ENCODE peak calls at places on chromosome 18, in six cellular contexts. One of them, this sample, is unnamed.

GRCh38 chr18:45825258-45825744 is at the start of gene SIGLEC15:
- DNase-seq in A549: no peak
- DNase-seq in endodermal cell: no peak
- DNase-seq in tibial artery: no peak
- DNase-seq in pancreas: no peak
- DNase-seq in PC-9: no peak
- DNase-seq in this sample: no peak

GRCh38 chr18:61825386-61825785 is 67.4 kb downstream of the RNF152 start:
- DNase-seq in tibial artery: no peak
- DNase-seq in A549: no peak
- DNase-seq in endodermal cell: no peak
- DNase-seq in PC-9: no peak
- DNase-seq in pancreas: no peak
- DNase-seq in this sample: no peak

GRCh38 chr18:25503567-25504081 is 151.7 kb upstream of the ZNF521 start:
- DNase-seq in endodermal cell: peak; percentile 73
- DNase-seq in tibial artery: peak; percentile 71
- DNase-seq in PC-9: no peak
- DNase-seq in A549: peak; percentile 27
- DNase-seq in pancreas: no peak
- DNase-seq in this sample: peak; percentile 3

GRCh38 chr18:36028859-36029258 is 38.5 kb downstream of the RPRD1A start:
- DNase-seq in pancreas: peak; percentile 14
- DNase-seq in tibial artery: no peak
- DNase-seq in PC-9: no peak
- DNase-seq in endodermal cell: no peak
- DNase-seq in A549: no peak
- DNase-seq in this sample: no peak

GRCh38 chr18:48186084-48186798 is 222.9 kb downstream of the ZBTB7C start:
- DNase-seq in A549: no peak
- DNase-seq in tibial artery: no peak
- DNase-seq in PC-9: peak; percentile 83
- DNase-seq in pancreas: no peak
- DNase-seq in endodermal cell: no peak
- DNase-seq in this sample: no peak

GRCh38 chr18:71707400-71707799 is 836.7 kb downstream of the CBLN2 start:
- DNase-seq in PC-9: no peak
- DNase-seq in tibial artery: no peak
- DNase-seq in pancreas: no peak
- DNase-seq in A549: no peak
- DNase-seq in endodermal cell: peak; percentile 69
- DNase-seq in this sample: no peak

GRCh38 chr18:48663931-48664847 is 125.4 kb downstream of the CTIF start:
- DNase-seq in pancreas: peak; percentile 85
- DNase-seq in A549: peak; percentile 39
- DNase-seq in PC-9: no peak
- DNase-seq in tibial artery: peak; percentile 52
- DNase-seq in endodermal cell: peak; percentile 97
- DNase-seq in this sample: no peak

GRCh38 chr18:36692909-36693308 is 135.9 kb downstream of the TPGS2 start:
- DNase-seq in A549: no peak
- DNase-seq in tibial artery: no peak
- DNase-seq in endodermal cell: no peak
- DNase-seq in PC-9: no peak
- DNase-seq in pancreas: no peak
- DNase-seq in this sample: no peak

GRCh38 chr18:78902795-78903435 is 76.7 kb upstream of the SALL3 start:
- DNase-seq in A549: no peak
- DNase-seq in pancreas: no peak
- DNase-seq in PC-9: no peak
- DNase-seq in endodermal cell: peak; percentile 33
- DNase-seq in tibial artery: no peak
- DNase-seq in this sample: no peak

GRCh38 chr18:43588838-43589237 is 311.5 kb upstream of the SYT4 start:
- DNase-seq in pancreas: peak; percentile 41
- DNase-seq in endodermal cell: no peak
- DNase-seq in tibial artery: no peak
- DNase-seq in PC-9: no peak
- DNase-seq in A549: no peak
- DNase-seq in this sample: no peak

GRCh38 chr18:26436176-26437031 is 111.9 kb downstream of the KCTD1 start:
- DNase-seq in endodermal cell: no peak
- DNase-seq in PC-9: peak; percentile 95
- DNase-seq in pancreas: no peak
- DNase-seq in A549: peak; percentile 82
- DNase-seq in tibial artery: no peak
- DNase-seq in this sample: no peak

GRCh38 chr18:46939337-46939963 is 22.0 kb downstream of the KATNAL2 start:
- DNase-seq in PC-9: no peak
- DNase-seq in tibial artery: no peak
- DNase-seq in pancreas: no peak
- DNase-seq in endodermal cell: no peak
- DNase-seq in A549: peak; percentile 24
- DNase-seq in this sample: no peak

DNA sequence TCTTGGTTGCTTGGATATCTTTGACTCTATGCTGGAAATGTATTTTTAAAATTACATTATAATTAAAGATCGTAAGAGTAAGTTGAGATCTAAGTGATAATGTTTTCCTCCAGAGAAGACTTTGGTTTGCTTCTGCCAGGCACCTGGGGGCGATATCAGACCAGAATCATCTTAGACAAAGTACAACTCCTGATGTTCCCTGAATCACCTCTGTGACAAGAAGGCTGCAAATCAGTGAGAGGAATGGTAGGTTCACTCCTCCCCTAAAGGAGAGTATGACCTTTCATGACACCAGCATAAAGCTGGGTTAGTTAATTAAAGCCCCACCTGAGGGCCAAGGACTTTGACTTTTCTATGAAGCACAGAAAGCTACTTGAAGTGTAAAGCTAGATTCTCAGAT is 114.4 kb upstream of the DTNA start:
- DNase-seq in PC-9: no peak
- DNase-seq in A549: peak; percentile 1
- DNase-seq in tibial artery: no peak
- DNase-seq in pancreas: no peak
- DNase-seq in endodermal cell: peak; percentile 76
- DNase-seq in this sample: no peak
- H3K27ac ChIP-seq in PC-9: no peak overlapping the region
- H3K27ac ChIP-seq in A549: no peak overlapping the region
- H3K27ac ChIP-seq in tibial artery: peak overlapping the region; percentile 62
- H3K27ac ChIP-seq in pancreas: no peak overlapping the region
- H3K27ac ChIP-seq in endodermal cell: no peak overlapping the region
- H3K27ac ChIP-seq in this sample: peak overlapping the region; percentile 84

GRCh38 chr18:55314615-55315237 is 273.3 kb downstream of the TCF4 start:
- DNase-seq in tibial artery: no peak
- DNase-seq in pancreas: no peak
- DNase-seq in PC-9: no peak
- DNase-seq in A549: no peak
- DNase-seq in endodermal cell: no peak
- DNase-seq in this sample: no peak
- H3K4me1 ChIP-seq in tibial artery: peaks cover 9% of the 10 kb centered on the region
- H3K4me1 ChIP-seq in pancreas: no peaks in the 10 kb centered on the region
- H3K4me1 ChIP-seq in PC-9: no peaks in the 10 kb centered on the region
- H3K4me1 ChIP-seq in A549: no peaks in the 10 kb centered on the region
- H3K4me1 ChIP-seq in endodermal cell: no peaks in the 10 kb centered on the region
- H3K4me1 ChIP-seq in this sample: peaks cover 74% of the 10 kb centered on the region

DNA sequence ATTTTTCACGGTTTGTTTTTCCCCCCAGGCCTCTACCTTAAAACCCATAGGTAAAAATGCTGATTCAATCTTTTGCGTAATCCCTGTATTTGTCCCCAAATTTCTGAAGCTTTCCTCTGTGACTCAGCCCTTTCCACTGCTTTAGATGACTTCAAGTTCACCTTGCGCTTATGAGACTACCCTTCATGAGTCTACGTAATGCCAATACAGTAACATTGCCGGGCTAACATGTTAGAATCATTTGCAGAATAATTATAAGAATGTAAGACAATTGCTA is 283.0 kb downstream of the TMX3 start:
- DNase-seq in pancreas: no peak
- DNase-seq in PC-9: no peak
- DNase-seq in endodermal cell: no peak
- DNase-seq in A549: no peak
- DNase-seq in tibial artery: no peak
- DNase-seq in this sample: no peak
- H3K27ac ChIP-seq in pancreas: no peak overlapping the region
- H3K27ac ChIP-seq in PC-9: no peak overlapping the region
- H3K27ac ChIP-seq in endodermal cell: no peak overlapping the region
- H3K27ac ChIP-seq in A549: no peak overlapping the region
- H3K27ac ChIP-seq in tibial artery: no peak overlapping the region
- H3K27ac ChIP-seq in this sample: no peak overlapping the region

DNA sequence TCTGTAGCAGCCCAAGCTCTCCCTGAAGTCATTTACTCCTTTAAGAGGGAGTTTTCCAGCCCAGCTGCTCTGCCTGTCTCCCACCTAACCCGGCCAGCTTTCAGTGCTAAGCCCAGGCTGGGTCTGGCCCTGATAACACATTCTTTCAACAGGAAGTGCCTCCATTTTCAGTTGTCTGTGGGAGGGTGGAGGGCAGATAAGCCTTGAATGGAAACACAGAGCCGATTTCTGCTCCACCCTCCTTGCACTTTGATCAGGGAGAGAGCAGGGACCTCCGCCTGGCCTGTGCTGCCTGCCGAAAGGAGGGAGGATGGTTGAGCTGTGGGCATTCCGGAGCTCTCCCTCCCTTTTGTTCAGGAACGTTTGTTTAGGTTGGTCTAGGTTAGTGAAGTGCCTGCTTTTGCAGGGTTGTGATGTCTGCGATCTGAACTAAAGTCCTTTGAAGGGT is 24.8 kb downstream of the GATA6 start:
- DNase-seq in A549: no peak
- DNase-seq in tibial artery: no peak
- DNase-seq in pancreas: peak; percentile 28
- DNase-seq in PC-9: no peak
- DNase-seq in endodermal cell: peak; percentile 77
- DNase-seq in this sample: no peak
- H3K4me1 ChIP-seq in A549: no peaks in the 10 kb centered on the region
- H3K4me1 ChIP-seq in tibial artery: peaks cover 40% of the 10 kb centered on the region
- H3K4me1 ChIP-seq in pancreas: peaks cover 32% of the 10 kb centered on the region
- H3K4me1 ChIP-seq in PC-9: no peaks in the 10 kb centered on the region
- H3K4me1 ChIP-seq in endodermal cell: peaks cover 14% of the 10 kb centered on the region
- H3K4me1 ChIP-seq in this sample: peaks cover 93% of the 10 kb centered on the region

DNA sequence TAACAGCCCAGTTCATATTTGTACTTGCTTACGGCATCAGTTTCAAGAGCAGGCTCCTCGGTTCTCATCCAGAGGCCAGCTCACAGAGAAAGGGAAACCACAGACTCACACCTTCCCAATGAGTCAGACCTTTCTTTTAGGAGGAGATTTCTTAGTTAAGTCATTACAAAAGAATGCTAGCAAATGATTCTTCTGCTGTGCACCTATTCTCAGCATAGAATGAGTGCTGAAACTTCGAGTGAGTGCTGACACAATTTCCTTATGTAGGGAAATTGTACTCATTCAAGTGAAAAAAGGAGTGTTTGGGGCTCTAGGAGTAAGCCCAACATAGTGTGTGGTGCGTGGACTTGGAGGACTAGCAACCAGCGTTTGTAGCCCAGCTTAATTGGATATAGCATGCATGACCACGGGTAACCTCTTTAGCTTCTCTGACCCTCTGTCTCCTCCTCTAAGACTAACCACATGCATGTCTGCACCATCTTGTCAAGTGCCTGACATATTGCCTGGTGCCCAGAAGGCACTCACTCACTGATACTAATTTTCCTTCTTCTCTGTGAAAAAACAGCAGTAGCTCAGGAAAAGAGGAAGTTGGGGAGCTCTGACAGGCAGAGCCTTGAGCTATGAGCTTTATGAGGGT is 87.0 kb downstream of the ALPK2 start:
- DNase-seq in endodermal cell: peak; percentile 64
- DNase-seq in pancreas: no peak
- DNase-seq in A549: peak; percentile 73
- DNase-seq in PC-9: peak; percentile 99
- DNase-seq in tibial artery: no peak
- DNase-seq in this sample: no peak
- H3K27ac ChIP-seq in endodermal cell: no peak overlapping the region
- H3K27ac ChIP-seq in pancreas: peak overlapping the region; percentile 50
- H3K27ac ChIP-seq in A549: peak overlapping the region; percentile 76
- H3K27ac ChIP-seq in PC-9: peak overlapping the region; percentile 88
- H3K27ac ChIP-seq in tibial artery: no peak overlapping the region
- H3K27ac ChIP-seq in this sample: no peak overlapping the region

GRCh38 chr18:55401638-55402191 is 186.3 kb downstream of the TCF4 start:
- DNase-seq in pancreas: no peak
- DNase-seq in A549: peak; percentile 5
- DNase-seq in PC-9: no peak
- DNase-seq in endodermal cell: peak; percentile 75
- DNase-seq in tibial artery: peak; percentile 33
- DNase-seq in this sample: no peak
- H3K4me1 ChIP-seq in pancreas: no peaks in the 10 kb centered on the region
- H3K4me1 ChIP-seq in A549: peaks cover 24% of the 10 kb centered on the region
- H3K4me1 ChIP-seq in PC-9: no peaks in the 10 kb centered on the region
- H3K4me1 ChIP-seq in endodermal cell: peaks cover 8% of the 10 kb centered on the region
- H3K4me1 ChIP-seq in tibial artery: peaks cover 13% of the 10 kb centered on the region
- H3K4me1 ChIP-seq in this sample: peaks cover 44% of the 10 kb centered on the region

GRCh38 chr18:67525328-67526110 is 9.0 kb upstream of the DSEL start:
- DNase-seq in A549: peak; percentile 61
- DNase-seq in endodermal cell: peak; percentile 68
- DNase-seq in PC-9: peak; percentile 90
- DNase-seq in pancreas: no peak
- DNase-seq in tibial artery: peak; percentile 68
- DNase-seq in this sample: no peak
- H3K27ac ChIP-seq in A549: peak overlapping the region; percentile 24
- H3K27ac ChIP-seq in endodermal cell: no peak overlapping the region
- H3K27ac ChIP-seq in PC-9: no peak overlapping the region
- H3K27ac ChIP-seq in pancreas: peak overlapping the region; percentile 39
- H3K27ac ChIP-seq in tibial artery: peak overlapping the region; percentile 59
- H3K27ac ChIP-seq in this sample: peak overlapping the region; percentile 67

GRCh38 chr18:3268306-3268705 is 6.4 kb downstream of the MYL12B start:
- DNase-seq in PC-9: no peak
- DNase-seq in pancreas: no peak
- DNase-seq in A549: no peak
- DNase-seq in tibial artery: no peak
- DNase-seq in endodermal cell: no peak
- DNase-seq in this sample: no peak
- H3K4me1 ChIP-seq in PC-9: peaks cover 46% of the 10 kb centered on the region
- H3K4me1 ChIP-seq in pancreas: peaks cover 23% of the 10 kb centered on the region
- H3K4me1 ChIP-seq in A549: peaks cover 63% of the 10 kb centered on the region
- H3K4me1 ChIP-seq in tibial artery: peaks cover 52% of the 10 kb centered on the region
- H3K4me1 ChIP-seq in endodermal cell: no peaks in the 10 kb centered on the region
- H3K4me1 ChIP-seq in this sample: peaks cover 81% of the 10 kb centered on the region

This sample was measured in thoracic aorta.